ENCODE peak calls at places on chromosomes 16 and 17, in eight cellular contexts. Z is K562; X is tibial nerve; G is activated effector memory CD4-positive, alpha-beta T cell treated with anti-CD3 and anti-CD28 coated beads, Interleukin-2, amount 50 U/mL, for 16 hours; M is OCI-LY7; W is GM10248; K is NCI-H1092; N is HL-60. A is an unnamed sample.

GRCh38 chr17:29579866-29580771 is 9.3 kb downstream of the GIT1 start:
- DNase-seq in N (peak), Z (peak), K (peak), X (peak), W (peak), G (peak), M (peak), A (peak)

GRCh38 chr16:24674877-24675276 is 54.6 kb upstream of the TNRC6A start:
- DNase-seq in W (no peak), G (no peak), K (no peak), Z (no peak), M (no peak), X (no peak), N (no peak), A (no peak)

GRCh38 chr16:66741131-66741900 is 10.1 kb downstream of the DYNC1LI2 start:
- DNase-seq in M (no peak), X (peak), K (peak), W (no peak), G (no peak), N (no peak), Z (peak), A (peak)

GRCh38 chr17:50048988-50049387 is 6.9 kb upstream of the ITGA3 start:
- DNase-seq in W (no peak), M (no peak), G (no peak), X (no peak), K (no peak), N (no peak), Z (no peak), A (no peak)

GRCh38 chr17:2419526-2419925 is 18.7 kb upstream of the MNT start:
- DNase-seq in W (no peak), N (no peak), K (no peak), G (no peak), X (no peak), Z (no peak), M (no peak), A (no peak)

GRCh38 chr17:9044796-9045470 is 23.6 kb downstream of the NTN1 start:
- DNase-seq in G (no peak), Z (no peak), K (no peak), X (no peak), M (no peak), N (no peak), W (no peak), A (no peak)

GRCh38 chr16:17359778-17360177 is 111.0 kb downstream of the XYLT1 start:
- DNase-seq in M (peak), N (peak), Z (no peak), W (no peak), G (peak), X (no peak), K (no peak), A (no peak)

GRCh38 chr16:80299416-80299815 is 241.4 kb upstream of the DYNLRB2 start:
- DNase-seq in N (no peak), W (no peak), M (no peak), Z (no peak), X (no peak), G (no peak), K (no peak), A (no peak)

GRCh38 chr16:55552621-55553020 is 13.9 kb upstream of the CAPNS2 start:
- DNase-seq in Z (no peak), G (no peak), X (no peak), M (no peak), W (no peak), K (no peak), N (no peak), A (no peak)

GRCh38 chr16:23172549-23172948 is 10.0 kb upstream of the SCNN1G start:
- DNase-seq in Z (no peak), M (no peak), W (no peak), K (no peak), N (no peak), X (no peak), G (no peak), A (no peak)

GRCh38 chr17:83201206-83202001 is 122.0 kb downstream of the METRNL start:
- DNase-seq in Z (no peak), G (no peak), M (no peak), K (no peak), N (no peak), X (peak), W (no peak), A (no peak)

GRCh38 chr16:67736858-67737257 is 17.7 kb upstream of the GFOD2 start:
- DNase-seq in M (no peak), K (no peak), G (no peak), X (no peak), Z (no peak), W (no peak), N (no peak), A (peak)

GRCh38 chr17:15944720-15945492 is at the start of gene ADORA2B:
- DNase-seq in W (peak), X (no peak), G (peak), M (no peak), N (peak), K (peak), Z (peak), A (peak)

GRCh38 chr16:86510465-86511261 is at the start of gene FOXF1:
- DNase-seq in G (no peak), N (no peak), X (no peak), Z (no peak), K (no peak), W (no peak), M (no peak), A (no peak)

GRCh38 chr16:69417537-69418199 is 6.8 kb upstream of the CYB5B start:
- DNase-seq in M (no peak), N (no peak), X (no peak), G (no peak), K (no peak), W (no peak), Z (no peak), A (no peak)

GRCh38 chr17:57243171-57243622 is 13.1 kb upstream of the MSI2 start:
- DNase-seq in Z (peak), X (peak), W (peak), G (peak), M (peak), K (no peak), N (peak), A (peak)

GRCh38 chr17:64084086-64084939 is 45.6 kb downstream of the ERN1 start:
- DNase-seq in K (no peak), G (no peak), N (no peak), M (no peak), Z (peak), X (no peak), W (no peak), A (peak)

GRCh38 chr17:9529033-9529748 is 46.4 kb downstream of the STX8 start:
- DNase-seq in W (peak), Z (peak), G (no peak), M (peak), K (no peak), N (no peak), X (no peak), A (no peak)

GRCh38 chr17:58756246-58757161 is 850 bp downstream of the PPM1E start:
- DNase-seq in M (peak), X (no peak), G (no peak), K (peak), N (no peak), W (peak), Z (peak), A (no peak)

GRCh38 chr17:8734876-8735275 is 9.8 kb downstream of the CCDC42 start:
- DNase-seq in K (no peak), X (no peak), Z (no peak), N (no peak), W (no peak), G (no peak), M (no peak), A (no peak)

GRCh38 chr16:87471278-87472141 is 21.3 kb downstream of the ZCCHC14 start:
- DNase-seq in Z (no peak), W (no peak), K (no peak), G (no peak), M (no peak), X (no peak), N (no peak), A (peak)

GRCh38 chr16:66324785-66325184 is 41.7 kb upstream of the CDH5 start:
- DNase-seq in G (no peak), Z (peak), K (peak), M (peak), W (no peak), N (no peak), X (no peak), A (no peak)

GRCh38 chr17:57911834-57912673 is 43.2 kb downstream of the CUEDC1 start:
- DNase-seq in W (no peak), K (peak), G (no peak), N (no peak), M (no peak), Z (no peak), X (peak), A (peak)

GRCh38 chr17:40615295-40615988 is 32.2 kb downstream of the SMARCE1 start:
- DNase-seq in N (no peak), X (no peak), Z (peak), K (peak), M (peak), W (peak), G (peak), A (peak)

GRCh38 chr16:6081320-6081976 is 983.9 kb upstream of the EEF2KMT start:
- DNase-seq in W (no peak), N (peak), Z (peak), G (no peak), M (peak), X (no peak), K (no peak), A (peak)

GRCh38 chr17:77433385-77434135 is 292.8 kb downstream of the SEC14L1 start:
- DNase-seq in X (no peak), G (peak), K (no peak), W (peak), M (peak), N (no peak), Z (no peak), A (no peak)

GRCh38 chr17:2395258-2396170 is 5.3 kb downstream of the MNT start:
- DNase-seq in Z (no peak), W (no peak), M (no peak), G (no peak), X (no peak), N (no peak), K (no peak), A (peak)

GRCh38 chr17:27233783-27234182 is 60.1 kb upstream of the WSB1 start:
- DNase-seq in X (no peak), N (no peak), M (no peak), K (no peak), Z (no peak), G (no peak), W (no peak), A (no peak)

GRCh38 chr16:2896480-2897010 is 13.5 kb downstream of the FLYWCH2 start:
- DNase-seq in W (peak), X (no peak), Z (no peak), K (no peak), M (no peak), G (no peak), N (no peak), A (no peak)

GRCh38 chr17:49814781-49815496 is 26.5 kb downstream of the KAT7 start:
- DNase-seq in M (no peak), X (no peak), W (no peak), N (no peak), G (no peak), K (no peak), Z (no peak), A (no peak)

GRCh38 chr17:18960803-18961511 is 9.0 kb downstream of the SLC5A10 start:
- DNase-seq in G (peak), X (peak), K (peak), Z (peak), N (peak), W (peak), M (peak), A (peak)

GRCh38 chr17:79633937-79634813 is 23.3 kb upstream of the RBFOX3 start:
- DNase-seq in G (peak), X (no peak), K (no peak), M (no peak), N (no peak), W (no peak), Z (no peak), A (no peak)

GRCh38 chr16:85229869-85230416 is 117.7 kb upstream of the CIBAR2 start:
- DNase-seq in X (no peak), N (no peak), W (no peak), M (no peak), G (no peak), K (peak), Z (no peak), A (no peak)

GRCh38 chr17:958712-959451 is 20.7 kb downstream of the NXN start:
- DNase-seq in M (no peak), G (no peak), W (no peak), K (no peak), Z (no peak), N (no peak), X (no peak), A (no peak)

GRCh38 chr16:11631214-11631613 is 37.0 kb upstream of the SNN start:
- DNase-seq in W (no peak), N (no peak), Z (no peak), G (no peak), X (no peak), M (no peak), K (no peak), A (no peak)

GRCh38 chr17:1989135-1989534 is 36.0 kb downstream of the RTN4RL1 start:
- DNase-seq in X (no peak), M (no peak), W (no peak), Z (no peak), G (no peak), K (no peak), N (no peak), A (no peak)

GRCh38 chr16:83762141-83763024 is 45.4 kb upstream of the HSBP1 start:
- DNase-seq in K (peak), N (no peak), Z (no peak), X (no peak), M (no peak), W (no peak), G (no peak), A (no peak)

GRCh38 chr16:89534147-89534788 is 26.1 kb downstream of the SPG7 start:
- DNase-seq in G (no peak), Z (no peak), N (peak), K (no peak), W (no peak), X (no peak), M (peak), A (peak)